ENCODE peak calls at places on chromosome 5, in nine cellular contexts. R, P, F, D, A, H, I, Y and V are unnamed samples.

GRCh38 chr5:123559434-123559775 is 47.4 kb downstream of the CSNK1G3 start:
- DNase-seq in R (no peak), P (no peak), F (no peak), D (no peak), A (no peak), H (no peak), I (no peak), Y (no peak), V (no peak)

GRCh38 chr5:156393980-156394379 is 67.0 kb downstream of the SGCD start:
- DNase-seq in R (no peak), P (no peak), F (no peak), D (no peak), A (no peak), H (no peak), I (no peak), Y (no peak), V (no peak)

GRCh38 chr5:88883059-88883565 is at the start of gene MEF2C:
- DNase-seq in R (peak), P (peak), F (peak), D (peak), A (peak), H (peak), I (peak), Y (peak), V (peak)

GRCh38 chr5:180366303-180366702 is 13.2 kb upstream of the GFPT2 start:
- DNase-seq in R (no peak), P (no peak), F (no peak), D (no peak), A (no peak), H (no peak), I (no peak), Y (no peak), V (no peak)

GRCh38 chr5:6286404-6286803 is 91.9 kb downstream of the MED10 start:
- DNase-seq in R (no peak), P (no peak), F (no peak), D (no peak), A (no peak), H (no peak), I (no peak), Y (no peak), V (no peak)

GRCh38 chr5:61467766-61468482 is 135.9 kb downstream of the ZSWIM6 start:
- DNase-seq in R (no peak), P (peak), F (no peak), D (no peak), A (no peak), H (no peak), I (no peak), Y (no peak), V (no peak)

GRCh38 chr5:133384120-133384855 is 228.1 kb downstream of the FSTL4 start:
- DNase-seq in R (no peak), P (no peak), F (no peak), D (no peak), A (no peak), H (peak), I (no peak), Y (no peak), V (peak)

GRCh38 chr5:16707168-16707868 is 90.5 kb upstream of the RETREG1 start:
- DNase-seq in R (no peak), P (no peak), F (peak), D (no peak), A (no peak), H (no peak), I (no peak), Y (no peak), V (no peak)

GRCh38 chr5:171226096-171226495 is 83.0 kb upstream of the TLX3 start:
- DNase-seq in R (no peak), P (peak), F (no peak), D (no peak), A (no peak), H (no peak), I (no peak), Y (no peak), V (no peak)

GRCh38 chr5:3912790-3913189 is 317.2 kb downstream of the IRX1 start:
- DNase-seq in R (no peak), P (no peak), F (no peak), D (no peak), A (no peak), H (no peak), I (no peak), Y (no peak), V (no peak)

GRCh38 chr5:17772232-17772631 is 138.0 kb downstream of the TAF11L14 start:
- DNase-seq in R (no peak), P (no peak), F (no peak), D (no peak), A (no peak), H (no peak), I (no peak), Y (no peak), V (no peak)

GRCh38 chr5:139650689-139651501 is 2.7 kb downstream of the CXXC5 start:
- DNase-seq in R (no peak), P (no peak), F (peak), D (peak), A (no peak), H (no peak), I (peak), Y (peak), V (peak)
- TF ChIP-seq POLR2A in R (peak), P (no peak), F (peak), D (peak), A (no peak), H (no peak), I (no peak), Y (no peak), V (peak)

GRCh38 chr5:119427052-119427451 is 25.2 kb upstream of the HSD17B4 start:
- DNase-seq in R (no peak), P (no peak), F (no peak), D (no peak), A (no peak), H (no peak), I (no peak), Y (no peak), V (no peak)
- TF ChIP-seq POLR2A in R (no peak), P (no peak), F (no peak), D (no peak), A (no peak), H (no peak), I (no peak), Y (no peak), V (no peak)

GRCh38 chr5:165579911-165580310 is 2074.5 kb downstream of the MAT2B start:
- DNase-seq in R (no peak), P (peak), F (no peak), D (no peak), A (no peak), H (no peak), I (no peak), Y (no peak), V (no peak)
- TF ChIP-seq POLR2A in R (no peak), P (no peak), F (no peak), D (no peak), A (no peak), H (no peak), I (no peak), Y (no peak), V (no peak)

DNA sequence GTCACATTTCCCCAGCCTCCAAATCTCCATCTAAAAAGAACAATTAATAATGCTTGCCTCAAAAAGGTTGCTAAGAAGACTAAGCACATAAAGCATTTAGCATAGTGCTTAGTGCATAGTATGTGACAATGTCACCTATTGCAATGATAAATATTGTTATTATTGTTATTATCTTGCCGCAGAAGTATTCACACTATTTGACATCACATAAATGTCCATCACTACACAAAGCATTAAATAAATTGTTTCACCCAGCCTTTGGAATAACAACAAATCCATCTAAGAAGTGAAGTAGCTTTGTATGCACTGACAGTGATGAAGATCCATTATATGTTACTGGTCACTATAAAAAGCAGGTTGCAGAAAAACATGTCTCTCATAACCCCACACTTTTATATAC is 2263.9 kb upstream of the WWC1 start:
- DNase-seq in R (no peak), P (no peak), F (no peak), D (no peak), A (no peak), H (no peak), I (no peak), Y (no peak), V (no peak)
- TF ChIP-seq POLR2A in R (no peak), P (no peak), F (no peak), D (no peak), A (no peak), H (no peak), I (no peak), Y (no peak), V (no peak)

GRCh38 chr5:82277987-82278710 is at the start of gene RPS23:
- DNase-seq in R (peak), P (peak), F (peak), D (peak), A (peak), H (peak), I (peak), Y (peak), V (peak)
- TF ChIP-seq POLR2A in R (peak), P (peak), F (peak), D (peak), A (peak), H (no peak), I (peak), Y (no peak), V (no peak)